ENCODE peak calls at places on chromosomes 7 and 10, in six cellular contexts. E, P, C, Y, D and I are unnamed samples.

GRCh38 chr10:33899578-33900531 is 565.4 kb upstream of the NRP1 start:
- DNase-seq in E (no peak), D (no peak), C (no peak), Y (no peak), P (no peak), I (no peak)

GRCh38 chr7:25789701-25790240 is 362.2 kb upstream of the NFE2L3 start:
- DNase-seq in D (no peak), E (no peak), C (no peak), P (no peak), Y (no peak), I (no peak)

GRCh38 chr10:75097666-75098285 is 13.7 kb upstream of the SAMD8 start:
- DNase-seq in Y (no peak), D (no peak), E (no peak), P (no peak), C (no peak), I (no peak)

GRCh38 chr7:127413962-127414361 is 21.5 kb upstream of the ZNF800 start:
- DNase-seq in D (no peak), P (no peak), E (no peak), C (no peak), Y (no peak), I (no peak)

GRCh38 chr10:27482984-27483956 is 20.8 kb upstream of the RAB18 start:
- DNase-seq in C (no peak), Y (no peak), P (no peak), E (no peak), D (no peak), I (no peak)

GRCh38 chr7:158317238-158318205 is 270.1 kb downstream of the PTPRN2 start:
- DNase-seq in P (no peak), D (peak; percentile 33), C (no peak), Y (no peak), E (no peak), I (no peak)

GRCh38 chr7:19397917-19398316 is 252.7 kb upstream of the FERD3L start:
- DNase-seq in D (no peak), P (no peak), E (no peak), Y (no peak), C (no peak), I (no peak)

GRCh38 chr10:32445036-32445435 is 904 bp upstream of the CCDC7 start:
- DNase-seq in E (no peak), Y (no peak), D (no peak), C (no peak), P (no peak), I (no peak)

GRCh38 chr7:20399516-20399915 is 68.8 kb downstream of the ITGB8 start:
- DNase-seq in C (no peak), P (no peak), D (no peak), Y (no peak), E (no peak), I (no peak)

GRCh38 chr10:88110822-88111221 is 247.4 kb downstream of the PTEN start:
- DNase-seq in P (no peak), D (no peak), E (no peak), Y (no peak), C (no peak), I (no peak)

GRCh38 chr10:62851449-62851848 is 35.3 kb upstream of the EGR2 start:
- DNase-seq in Y (no peak), C (no peak), P (no peak), D (no peak), E (no peak), I (no peak)

GRCh38 chr7:1850976-1851571 is 181.0 kb downstream of the ELFN1 start:
- DNase-seq in P (peak; percentile 42), C (no peak), Y (no peak), E (no peak), D (peak; percentile 12), I (no peak)

GRCh38 chr7:22601812-22602568 is 102.0 kb upstream of the STEAP1B start:
- DNase-seq in P (no peak), C (no peak), E (no peak), D (no peak), Y (no peak), I (no peak)